ENCODE peak calls at places on chromosomes 6 and 20, in ten cellular contexts. Q is stomach; I is CD8-positive, alpha-beta T cell; C is endothelial cell of umbilical vein; B is breast epithelium; H is astrocyte; T is mammary epithelial cell; F is upper lobe of left lung; V is suprapubic skin; W is tibial nerve. S is an unnamed sample.
A peak's percentile ranks its signal among the peaks of the same experiment; 100 is the strongest.

GRCh38 chr6:1281746-1282145 is 30.2 kb upstream of the FOXQ1 start:
- DNase-seq in H (no peak), V (no peak), W (no peak), T (no peak), I (no peak), B (no peak), F (no peak), Q (no peak), C (no peak), S (no peak)

GRCh38 chr20:2914160-2914559 is 40.9 kb downstream of the PTPRA start:
- DNase-seq in Q (no peak), T (peak; percentile 18), C (peak; percentile 36), V (no peak), I (no peak), H (no peak), F (no peak), W (no peak), B (no peak), S (no peak)

GRCh38 chr6:133621751-133622150 is 267.2 kb upstream of the TCF21 start:
- DNase-seq in W (no peak), H (peak; percentile 21), I (no peak), C (no peak), V (no peak), B (no peak), F (no peak), T (no peak), Q (no peak), S (no peak)

GRCh38 chr20:9035129-9035528 is 33.8 kb upstream of the PLCB4 start:
- DNase-seq in Q (no peak), V (no peak), I (no peak), C (no peak), H (peak; percentile 84), F (no peak), T (peak; percentile 13), B (no peak), W (no peak), S (peak; percentile 41)

GRCh38 chr20:43032459-43032858 is 157.2 kb downstream of the PTPRT start:
- DNase-seq in I (no peak), H (no peak), B (no peak), V (no peak), W (no peak), Q (no peak), T (no peak), F (no peak), C (no peak), S (no peak)

GRCh38 chr20:19211661-19212523 is 550 bp upstream of the SLC24A3 start:
- DNase-seq in W (no peak), T (no peak), C (no peak), H (no peak), V (no peak), I (no peak), B (no peak), Q (peak; percentile 39), F (peak; percentile 91), S (peak; percentile 72)

GRCh38 chr20:25149986-25150385 is 45.5 kb upstream of the ENTPD6 start:
- DNase-seq in W (no peak), F (no peak), V (no peak), C (no peak), Q (no peak), B (no peak), T (no peak), H (no peak), I (no peak), S (no peak)

GRCh38 chr6:147071786-147072185 is 132.4 kb upstream of the STXBP5 start:
- DNase-seq in Q (no peak), H (no peak), C (no peak), W (no peak), T (no peak), V (no peak), F (no peak), B (no peak), I (no peak), S (no peak)

GRCh38 chr20:460707-461106 is 1.6 kb downstream of the TBC1D20 start:
- DNase-seq in W (peak; percentile 48), F (no peak), T (peak; percentile 17), I (no peak), V (no peak), C (no peak), H (no peak), B (peak; percentile 37), Q (no peak), S (no peak)

GRCh38 chr6:44653761-44654218 is 266.3 kb downstream of the CDC5L start:
- DNase-seq in B (no peak), F (no peak), C (peak; percentile 77), V (no peak), T (no peak), Q (no peak), I (no peak), H (peak; percentile 90), W (no peak), S (no peak)

GRCh38 chr6:122871079-122871478 is 82.0 kb downstream of the SMPDL3A start:
- DNase-seq in C (no peak), W (no peak), V (no peak), T (no peak), Q (no peak), H (peak; percentile 9), F (no peak), B (no peak), I (no peak), S (no peak)
- H3K27me3 ChIP-seq in C (no peaks in the 10 kb centered on the region), W (no peaks in the 10 kb centered on the region), V (no peaks in the 10 kb centered on the region), T (no peaks in the 10 kb centered on the region), Q (no peaks in the 10 kb centered on the region), H (peaks cover 2% of the 10 kb centered on the region), F (no peaks in the 10 kb centered on the region), B (no peaks in the 10 kb centered on the region), I (no peaks in the 10 kb centered on the region), S (no peaks in the 10 kb centered on the region)

GRCh38 chr6:110590821-110591351 is 114.5 kb upstream of the SLC22A16 start:
- DNase-seq in Q (no peak), I (no peak), F (no peak), H (peak; percentile 66), B (no peak), T (peak; percentile 62), V (no peak), W (no peak), C (no peak), S (no peak)

GRCh38 chr6:110581682-110582081 is 105.3 kb upstream of the SLC22A16 start:
- DNase-seq in H (no peak), W (no peak), F (no peak), V (no peak), Q (no peak), C (no peak), B (no peak), I (no peak), T (peak; percentile 19), S (no peak)

GRCh38 chr6:110589865-110590513 is 113.6 kb upstream of the SLC22A16 start:
- DNase-seq in C (no peak), F (no peak), H (no peak), T (no peak), V (no peak), B (no peak), W (no peak), I (no peak), Q (no peak), S (no peak)

GRCh38 chr6:110587328-110587727 is 110.9 kb upstream of the SLC22A16 start:
- DNase-seq in W (no peak), F (no peak), I (no peak), V (no peak), T (no peak), H (no peak), C (no peak), Q (no peak), B (no peak), S (no peak)
- H3K27ac ChIP-seq in W (no peak overlapping the region), F (no peak overlapping the region), I (no peak overlapping the region), V (no peak overlapping the region), T (no peak overlapping the region), H (no peak overlapping the region), C (no peak overlapping the region), Q (no peak overlapping the region), B (no peak overlapping the region), S (no peak overlapping the region)

GRCh38 chr20:62003567-62004405 is 61.9 kb downstream of the TAF4 start:
- DNase-seq in I (no peak), C (no peak), Q (no peak), W (no peak), T (no peak), B (no peak), V (no peak), F (peak; percentile 68), H (no peak), S (no peak)
- TF ChIP-seq CTCF in I (no peak), C (no peak), Q (no peak), W (no peak), T (no peak), B (no peak), V (no peak), F (no peak), H (no peak), S (no peak)

GRCh38 chr20:51158226-51158625 is 135.3 kb upstream of the KCNG1 start:
- DNase-seq in B (no peak), C (no peak), I (no peak), W (no peak), T (no peak), Q (no peak), F (no peak), V (no peak), H (no peak), S (no peak)
- H3K27me3 ChIP-seq in B (no peaks in the 10 kb centered on the region), C (peaks cover 8% of the 10 kb centered on the region), I (no peaks in the 10 kb centered on the region), W (peaks cover 2% of the 10 kb centered on the region), T (peaks cover 2% of the 10 kb centered on the region), Q (no peaks in the 10 kb centered on the region), F (no peaks in the 10 kb centered on the region), V (peaks cover 71% of the 10 kb centered on the region), H (peaks cover 48% of the 10 kb centered on the region), S (no peaks in the 10 kb centered on the region)

DNA sequence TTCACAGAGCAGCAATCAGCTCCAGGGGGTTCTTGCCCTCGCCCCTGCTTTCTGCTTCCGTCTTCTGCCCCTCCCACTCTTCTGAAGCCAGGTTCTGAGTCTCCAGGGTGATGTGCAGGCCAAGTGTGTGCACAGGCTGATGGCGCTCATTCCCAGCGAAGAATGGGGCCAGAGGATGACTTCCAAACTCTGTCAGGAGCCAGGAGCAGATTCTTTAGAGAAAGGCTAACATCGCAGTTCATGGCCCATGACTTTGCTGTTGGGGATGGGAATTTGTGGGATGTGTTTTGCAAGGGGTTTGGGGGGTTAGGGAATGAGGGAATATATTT is 56.1 kb upstream of the CCN6 start:
- DNase-seq in H (no peak), B (no peak), V (no peak), F (no peak), T (no peak), I (no peak), Q (no peak), W (peak; percentile 51), C (no peak), S (peak; percentile 76)
- H3K27ac ChIP-seq in H (no peak overlapping the region), B (peak overlapping the region; percentile 82), V (peak overlapping the region; percentile 63), F (no peak overlapping the region), T (no peak overlapping the region), I (no peak overlapping the region), Q (no peak overlapping the region), W (peak overlapping the region; percentile 52), C (no peak overlapping the region), S (no peak overlapping the region)

GRCh38 chr20:5569021-5569420 is 181.2 kb upstream of the SHLD1 start:
- DNase-seq in V (no peak), I (peak; percentile 54), B (no peak), Q (no peak), T (peak; percentile 27), F (no peak), W (peak; percentile 71), H (peak; percentile 4), C (peak; percentile 74), S (no peak)
- TF ChIP-seq CTCF in V (peak; percentile 32), I (peak; percentile 72), B (no peak), Q (peak; percentile 19), T (peak; percentile 22), F (peak; percentile 56), W (peak; percentile 38), H (peak; percentile 37), C (peak; percentile 31), S (peak; percentile 45)

S was measured in tibial artery.